ENCODE peak calls at places on chromosomes 12 and 14, in five cellular contexts. C, V, N, J and F are unnamed samples.

GRCh38 chr12:85803231-85803630 is 33.0 kb downstream of the RASSF9 start:
- DNase-seq in C (no peak), N (no peak), J (no peak), V (no peak), F (peak; percentile 34)

GRCh38 chr14:52069617-52070431 is 965 bp upstream of the NID2 start:
- DNase-seq in V (no peak), J (no peak), C (no peak), N (no peak), F (peak; percentile 28)

GRCh38 chr12:54040148-54040494 is 7.3 kb downstream of the HOXC5 start:
- DNase-seq in V (no peak), N (no peak), J (no peak), C (no peak), F (peak; percentile 40)

GRCh38 chr12:106080786-106081185 is 58.0 kb downstream of the NUAK1 start:
- DNase-seq in J (no peak), V (no peak), C (no peak), N (no peak), F (no peak)

GRCh38 chr12:130971871-130972588 is 18.3 kb downstream of the ADGRD1 start:
- DNase-seq in C (no peak), J (no peak), N (no peak), V (no peak), F (no peak)

GRCh38 chr12:102956738-102957338 is 636 bp upstream of the ASCL1 start:
- DNase-seq in V (no peak), J (no peak), C (no peak), N (no peak), F (no peak)

GRCh38 chr14:104094056-104094708 is 8.7 kb downstream of the ASPG start:
- DNase-seq in J (no peak), V (no peak), N (no peak), C (no peak), F (no peak)

GRCh38 chr14:72636871-72637270 is 257.0 kb downstream of the DPF3 start:
- DNase-seq in V (no peak), J (no peak), C (no peak), N (no peak), F (no peak)

GRCh38 chr14:30225171-30225570 is 297.5 kb upstream of the PRKD1 start:
- DNase-seq in C (no peak), V (no peak), J (no peak), N (no peak), F (no peak)

GRCh38 chr14:68285421-68286179 is 466.0 kb downstream of the RAD51B start:
- DNase-seq in C (no peak), V (no peak), N (peak; percentile 73), J (no peak), F (no peak)

GRCh38 chr12:88703790-88704189 is 123.5 kb upstream of the KITLG start:
- DNase-seq in C (no peak), V (no peak), N (no peak), J (no peak), F (no peak)

GRCh38 chr12:113912761-113913295 is 53.3 kb downstream of the RBM19 start:
- DNase-seq in V (peak; percentile 49), N (peak; percentile 60), J (peak; percentile 49), C (peak; percentile 60), F (peak; percentile 67)

GRCh38 chr14:73977896-73978295 is 27.8 kb downstream of the COQ6 start:
- DNase-seq in J (no peak), V (no peak), C (no peak), N (no peak), F (no peak)

GRCh38 chr14:93331375-93332031 is 1.3 kb downstream of the BTBD7 start:
- DNase-seq in N (no peak), J (peak; percentile 34), C (no peak), V (peak; percentile 50), F (no peak)

GRCh38 chr12:97781342-97781741 is 318.7 kb downstream of the RMST start:
- DNase-seq in V (no peak), J (no peak), C (no peak), N (no peak), F (no peak)

GRCh38 chr14:105305350-105305749 is 4.5 kb upstream of the BRF1 start:
- DNase-seq in V (no peak), J (no peak), C (no peak), N (no peak), F (no peak)

DNA sequence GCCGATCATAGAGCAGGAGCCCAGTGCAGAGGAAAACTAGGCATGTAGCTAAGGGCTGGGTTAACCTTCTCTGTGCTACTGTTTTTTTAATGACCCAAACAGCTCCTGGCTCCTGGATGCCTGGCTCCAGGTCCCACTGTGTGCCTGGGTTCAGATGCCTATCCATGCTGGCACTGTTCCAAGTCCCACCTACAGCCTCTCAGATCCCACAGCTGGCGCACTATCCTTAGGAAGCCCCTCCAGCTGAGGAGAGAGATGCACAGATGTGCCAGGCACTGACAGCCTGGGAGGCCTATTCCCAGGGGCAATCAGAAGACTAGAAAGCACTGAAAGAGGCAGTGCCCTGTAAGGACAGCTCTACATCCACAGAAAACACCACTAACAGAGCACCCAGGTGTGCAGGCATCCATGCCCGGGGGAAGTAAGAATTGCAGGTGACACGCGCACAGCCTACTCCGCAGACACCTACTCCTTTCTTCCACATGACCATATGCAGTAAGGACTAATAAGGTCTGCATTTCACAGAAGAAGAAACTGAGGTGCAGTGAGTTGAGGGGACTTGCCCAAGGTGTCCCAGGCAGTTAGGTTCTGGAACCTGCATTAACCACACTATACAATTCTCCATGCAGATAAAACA is 51.2 kb downstream of the PITPNM2 start:
- DNase-seq in V (no peak), C (no peak), J (no peak), N (no peak), F (no peak)
- H3K4me1 ChIP-seq in V (peaks cover 76% of the 10 kb centered on the region), C (peaks cover 56% of the 10 kb centered on the region), J (peaks cover 44% of the 10 kb centered on the region), N (peaks cover 12% of the 10 kb centered on the region), F (no peaks in the 10 kb centered on the region)

DNA sequence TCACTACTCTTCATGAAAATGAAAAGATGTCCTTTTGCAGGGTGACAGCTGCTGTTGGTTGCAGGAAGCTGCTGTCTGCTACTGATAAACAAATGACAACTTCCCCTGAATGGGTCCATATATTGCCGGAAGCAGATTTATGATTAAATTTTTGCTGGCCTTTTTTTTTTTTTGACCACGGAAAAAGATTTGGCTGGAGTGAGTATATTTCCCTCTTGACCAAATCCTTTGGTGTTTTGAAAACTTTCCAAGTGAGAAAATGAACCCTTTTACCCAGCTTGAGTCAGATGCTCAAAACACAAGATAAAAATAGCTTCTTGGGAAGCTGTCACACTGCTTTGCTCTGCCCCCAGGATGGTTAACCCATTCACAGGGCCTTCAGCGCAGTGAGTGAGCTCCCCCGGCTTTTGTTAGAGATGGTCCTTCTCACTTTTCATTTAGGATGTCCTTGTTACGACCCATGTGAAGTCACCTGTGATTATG is 224.2 kb downstream of the PELI2 start:
- DNase-seq in C (no peak), N (no peak), J (no peak), V (no peak), F (no peak)
- H3K27ac ChIP-seq in C (peak overlapping the region; percentile 66), N (no peak overlapping the region), J (no peak overlapping the region), V (peak overlapping the region; percentile 6), F (no peak overlapping the region)

GRCh38 chr14:80211143-80212024 is at the start of gene DIO2:
- DNase-seq in V (peak; percentile 42), C (no peak), N (no peak), J (peak; percentile 28), F (peak; percentile 9)

GRCh38 chr14:80208426-80208950 is 2.8 kb downstream of the DIO2 start:
- DNase-seq in J (no peak), V (no peak), C (no peak), N (no peak), F (no peak)

GRCh38 chr14:80215081-80215480 is 3.8 kb upstream of the DIO2 start:
- DNase-seq in N (no peak), V (no peak), C (no peak), J (no peak), F (no peak)

GRCh38 chr14:80213602-80214001 is 2.3 kb upstream of the DIO2 start:
- DNase-seq in C (peak; percentile 41), V (no peak), N (no peak), J (peak; percentile 39), F (peak; percentile 72)

GRCh38 chr14:80212025-80212402 is 710 bp upstream of the DIO2 start:
- DNase-seq in J (no peak), V (no peak), C (no peak), N (no peak), F (peak; percentile 69)
- H3K4me1 ChIP-seq in J (peaks cover 6% of the 10 kb centered on the region), V (no peaks in the 10 kb centered on the region), C (peaks cover 19% of the 10 kb centered on the region), N (no peaks in the 10 kb centered on the region), F (no peaks in the 10 kb centered on the region)

GRCh38 chr12:79988368-79988767 is 53.5 kb upstream of the PPP1R12A start:
- DNase-seq in V (no peak), J (no peak), C (no peak), N (no peak), F (no peak)

GRCh38 chr12:79982371-79983062 is 47.6 kb upstream of the PPP1R12A start:
- DNase-seq in J (no peak), N (no peak), V (no peak), C (no peak), F (no peak)

GRCh38 chr12:79983492-79983891 is 48.6 kb upstream of the PPP1R12A start:
- DNase-seq in N (no peak), C (no peak), J (no peak), V (no peak), F (peak; percentile 33)

GRCh38 chr12:79978692-79979091 is 43.8 kb upstream of the PPP1R12A start:
- DNase-seq in J (no peak), V (no peak), N (no peak), C (no peak), F (peak; percentile 26)

GRCh38 chr12:79983969-79984629 is 49.2 kb upstream of the PPP1R12A start:
- DNase-seq in V (no peak), C (no peak), N (no peak), J (no peak), F (no peak)
- H3K27ac ChIP-seq in V (no peak overlapping the region), C (no peak overlapping the region), N (no peak overlapping the region), J (no peak overlapping the region), F (no peak overlapping the region)

GRCh38 chr12:124566181-124567034 is 1.0 kb downstream of the NCOR2 start:
- DNase-seq in N (peak; percentile 76), C (peak; percentile 88), V (peak; percentile 91), J (peak; percentile 82), F (peak; percentile 88)
- H3K4me1 ChIP-seq in N (peaks cover 32% of the 10 kb centered on the region), C (peaks cover 74% of the 10 kb centered on the region), V (peaks cover 35% of the 10 kb centered on the region), J (peaks cover 62% of the 10 kb centered on the region), F (peaks cover 48% of the 10 kb centered on the region)